ENCODE peak calls at places on chromosomes 4 and X, in eight cellular contexts. One of them, this sample, is unnamed.

GRCh38 chr4:36979494-36979893 is 265.0 kb upstream of the NWD2 start:
- DNase-seq in GM23338: no peak
- DNase-seq in H7: no peak
- DNase-seq in cardiac muscle cell: no peak
- DNase-seq in esophagus squamous epithelium: no peak
- DNase-seq in neural progenitor cell: no peak
- DNase-seq in Peyer's patch: peak
- DNase-seq in choroid plexus epithelial cell: no peak
- DNase-seq in this sample: no peak

GRCh38 chr4:74671074-74671698 is 123.1 kb downstream of the BTC start:
- DNase-seq in GM23338: peak
- DNase-seq in H7: peak
- DNase-seq in cardiac muscle cell: peak
- DNase-seq in esophagus squamous epithelium: peak
- DNase-seq in neural progenitor cell: peak
- DNase-seq in Peyer's patch: no peak
- DNase-seq in choroid plexus epithelial cell: peak
- DNase-seq in this sample: peak

GRCh38 chr4:100257567-100257966 is 67.3 kb upstream of the DDIT4L start:
- DNase-seq in GM23338: peak
- DNase-seq in H7: no peak
- DNase-seq in cardiac muscle cell: no peak
- DNase-seq in esophagus squamous epithelium: no peak
- DNase-seq in neural progenitor cell: no peak
- DNase-seq in Peyer's patch: no peak
- DNase-seq in choroid plexus epithelial cell: no peak
- DNase-seq in this sample: no peak

GRCh38 chr4:8254076-8254475 is 15.5 kb upstream of the HTRA3 start:
- DNase-seq in GM23338: no peak
- DNase-seq in H7: no peak
- DNase-seq in cardiac muscle cell: no peak
- DNase-seq in esophagus squamous epithelium: no peak
- DNase-seq in neural progenitor cell: no peak
- DNase-seq in Peyer's patch: no peak
- DNase-seq in choroid plexus epithelial cell: no peak
- DNase-seq in this sample: no peak

GRCh38 chrX:22730542-22730941 is 269.2 kb upstream of the DDX53 start:
- DNase-seq in GM23338: peak
- DNase-seq in H7: peak
- DNase-seq in cardiac muscle cell: no peak
- DNase-seq in esophagus squamous epithelium: no peak
- DNase-seq in neural progenitor cell: no peak
- DNase-seq in Peyer's patch: no peak
- DNase-seq in choroid plexus epithelial cell: no peak
- DNase-seq in this sample: no peak

GRCh38 chr4:123359449-123360306 is 36.9 kb upstream of the SPRY1 start:
- DNase-seq in GM23338: no peak
- DNase-seq in H7: no peak
- DNase-seq in cardiac muscle cell: no peak
- DNase-seq in esophagus squamous epithelium: no peak
- DNase-seq in neural progenitor cell: no peak
- DNase-seq in Peyer's patch: no peak
- DNase-seq in choroid plexus epithelial cell: no peak
- DNase-seq in this sample: no peak

GRCh38 chrX:74117962-74118361 is 186.0 kb upstream of the ZCCHC13 start:
- DNase-seq in GM23338: peak
- DNase-seq in H7: no peak
- DNase-seq in cardiac muscle cell: no peak
- DNase-seq in esophagus squamous epithelium: no peak
- DNase-seq in neural progenitor cell: no peak
- DNase-seq in Peyer's patch: no peak
- DNase-seq in choroid plexus epithelial cell: no peak
- DNase-seq in this sample: no peak

GRCh38 chrX:54891573-54891972 is 29.1 kb upstream of the TRO start:
- DNase-seq in GM23338: peak
- DNase-seq in H7: peak
- DNase-seq in cardiac muscle cell: peak
- DNase-seq in esophagus squamous epithelium: no peak
- DNase-seq in neural progenitor cell: peak
- DNase-seq in Peyer's patch: no peak
- DNase-seq in choroid plexus epithelial cell: peak
- DNase-seq in this sample: no peak

GRCh38 chr4:41358626-41359025 is 101.9 kb downstream of the UCHL1 start:
- DNase-seq in GM23338: no peak
- DNase-seq in H7: no peak
- DNase-seq in cardiac muscle cell: no peak
- DNase-seq in esophagus squamous epithelium: no peak
- DNase-seq in neural progenitor cell: no peak
- DNase-seq in Peyer's patch: no peak
- DNase-seq in choroid plexus epithelial cell: no peak
- DNase-seq in this sample: peak

GRCh38 chr4:139175647-139176298 is 1.2 kb downstream of the ELF2 start:
- DNase-seq in GM23338: no peak
- DNase-seq in H7: no peak
- DNase-seq in cardiac muscle cell: no peak
- DNase-seq in esophagus squamous epithelium: no peak
- DNase-seq in neural progenitor cell: peak
- DNase-seq in Peyer's patch: no peak
- DNase-seq in choroid plexus epithelial cell: no peak
- DNase-seq in this sample: no peak

GRCh38 chr4:15163284-15163645 is 161.0 kb downstream of the CPEB2 start:
- DNase-seq in GM23338: no peak
- DNase-seq in H7: no peak
- DNase-seq in cardiac muscle cell: no peak
- DNase-seq in esophagus squamous epithelium: no peak
- DNase-seq in neural progenitor cell: no peak
- DNase-seq in Peyer's patch: no peak
- DNase-seq in choroid plexus epithelial cell: no peak
- DNase-seq in this sample: no peak

GRCh38 chr4:151950993-151951726 is 190.4 kb upstream of the GATB start:
- DNase-seq in GM23338: no peak
- DNase-seq in H7: no peak
- DNase-seq in cardiac muscle cell: no peak
- DNase-seq in esophagus squamous epithelium: no peak
- DNase-seq in neural progenitor cell: no peak
- DNase-seq in Peyer's patch: no peak
- DNase-seq in choroid plexus epithelial cell: no peak
- DNase-seq in this sample: no peak

GRCh38 chrX:6377365-6377764 is 148.7 kb upstream of the NLGN4X start:
- DNase-seq in GM23338: no peak
- DNase-seq in H7: no peak
- DNase-seq in cardiac muscle cell: no peak
- DNase-seq in esophagus squamous epithelium: no peak
- DNase-seq in neural progenitor cell: no peak
- DNase-seq in Peyer's patch: no peak
- DNase-seq in choroid plexus epithelial cell: no peak
- DNase-seq in this sample: no peak

GRCh38 chr4:162104459-162105124 is 59.2 kb downstream of the FSTL5 start:
- DNase-seq in GM23338: peak
- DNase-seq in H7: no peak
- DNase-seq in cardiac muscle cell: no peak
- DNase-seq in esophagus squamous epithelium: no peak
- DNase-seq in neural progenitor cell: no peak
- DNase-seq in Peyer's patch: no peak
- DNase-seq in choroid plexus epithelial cell: no peak
- DNase-seq in this sample: no peak

GRCh38 chrX:144379156-144379555 is 495.3 kb downstream of the UBE2NL start:
- DNase-seq in GM23338: no peak
- DNase-seq in H7: no peak
- DNase-seq in cardiac muscle cell: no peak
- DNase-seq in esophagus squamous epithelium: no peak
- DNase-seq in neural progenitor cell: no peak
- DNase-seq in Peyer's patch: no peak
- DNase-seq in choroid plexus epithelial cell: no peak
- DNase-seq in this sample: no peak

GRCh38 chr4:74133786-74134499 is 24.0 kb upstream of the MTHFD2L start:
- DNase-seq in GM23338: peak
- DNase-seq in H7: peak
- DNase-seq in cardiac muscle cell: peak
- DNase-seq in esophagus squamous epithelium: peak
- DNase-seq in neural progenitor cell: peak
- DNase-seq in Peyer's patch: peak
- DNase-seq in choroid plexus epithelial cell: peak
- DNase-seq in this sample: peak

GRCh38 chrX:30313322-30313721 is 4.1 kb upstream of the NR0B1 start:
- DNase-seq in GM23338: no peak
- DNase-seq in H7: no peak
- DNase-seq in cardiac muscle cell: no peak
- DNase-seq in esophagus squamous epithelium: no peak
- DNase-seq in neural progenitor cell: no peak
- DNase-seq in Peyer's patch: no peak
- DNase-seq in choroid plexus epithelial cell: no peak
- DNase-seq in this sample: no peak

GRCh38 chr4:2076908-2077534 is 17.9 kb downstream of the NAT8L start:
- DNase-seq in GM23338: no peak
- DNase-seq in H7: peak
- DNase-seq in cardiac muscle cell: no peak
- DNase-seq in esophagus squamous epithelium: no peak
- DNase-seq in neural progenitor cell: no peak
- DNase-seq in Peyer's patch: no peak
- DNase-seq in choroid plexus epithelial cell: no peak
- DNase-seq in this sample: no peak

GRCh38 chrX:18894156-18894555 is 89.8 kb downstream of the PHKA2 start:
- DNase-seq in GM23338: no peak
- DNase-seq in H7: peak
- DNase-seq in cardiac muscle cell: no peak
- DNase-seq in esophagus squamous epithelium: no peak
- DNase-seq in neural progenitor cell: no peak
- DNase-seq in Peyer's patch: no peak
- DNase-seq in choroid plexus epithelial cell: no peak
- DNase-seq in this sample: no peak

GRCh38 chr4:103075894-103076776 is at the start of gene SLC9B2:
- DNase-seq in GM23338: peak
- DNase-seq in H7: peak
- DNase-seq in cardiac muscle cell: peak
- DNase-seq in esophagus squamous epithelium: no peak
- DNase-seq in neural progenitor cell: peak
- DNase-seq in Peyer's patch: peak
- DNase-seq in choroid plexus epithelial cell: peak
- DNase-seq in this sample: peak

GRCh38 chrX:68919707-68920106 is 90.9 kb downstream of the EFNB1 start:
- DNase-seq in GM23338: no peak
- DNase-seq in H7: no peak
- DNase-seq in cardiac muscle cell: no peak
- DNase-seq in esophagus squamous epithelium: no peak
- DNase-seq in neural progenitor cell: no peak
- DNase-seq in Peyer's patch: no peak
- DNase-seq in choroid plexus epithelial cell: no peak
- DNase-seq in this sample: no peak

GRCh38 chr4:188206783-188207182 is 67.5 kb downstream of the TRIML1 start:
- DNase-seq in GM23338: no peak
- DNase-seq in H7: no peak
- DNase-seq in cardiac muscle cell: no peak
- DNase-seq in esophagus squamous epithelium: no peak
- DNase-seq in neural progenitor cell: no peak
- DNase-seq in Peyer's patch: no peak
- DNase-seq in choroid plexus epithelial cell: no peak
- DNase-seq in this sample: no peak

GRCh38 chr4:126267689-126268088 is 952.9 kb downstream of the FAT4 start:
- DNase-seq in GM23338: no peak
- DNase-seq in H7: no peak
- DNase-seq in cardiac muscle cell: no peak
- DNase-seq in esophagus squamous epithelium: no peak
- DNase-seq in neural progenitor cell: no peak
- DNase-seq in Peyer's patch: no peak
- DNase-seq in choroid plexus epithelial cell: peak
- DNase-seq in this sample: no peak
- H3K4me3 ChIP-seq in GM23338: no peak
- H3K4me3 ChIP-seq in H7: no peak
- H3K4me3 ChIP-seq in cardiac muscle cell: no peak
- H3K4me3 ChIP-seq in esophagus squamous epithelium: no peak
- H3K4me3 ChIP-seq in neural progenitor cell: no peak
- H3K4me3 ChIP-seq in Peyer's patch: no peak
- H3K4me3 ChIP-seq in choroid plexus epithelial cell: no peak
- H3K4me3 ChIP-seq in this sample: no peak

GRCh38 chr4:20194079-20195013 is 57.4 kb upstream of the SLIT2 start:
- DNase-seq in GM23338: no peak
- DNase-seq in H7: no peak
- DNase-seq in cardiac muscle cell: no peak
- DNase-seq in esophagus squamous epithelium: no peak
- DNase-seq in neural progenitor cell: no peak
- DNase-seq in Peyer's patch: no peak
- DNase-seq in choroid plexus epithelial cell: peak
- DNase-seq in this sample: no peak
- H3K4me3 ChIP-seq in GM23338: no peak
- H3K4me3 ChIP-seq in H7: no peak
- H3K4me3 ChIP-seq in cardiac muscle cell: no peak
- H3K4me3 ChIP-seq in esophagus squamous epithelium: no peak
- H3K4me3 ChIP-seq in neural progenitor cell: no peak
- H3K4me3 ChIP-seq in Peyer's patch: no peak
- H3K4me3 ChIP-seq in choroid plexus epithelial cell: no peak
- H3K4me3 ChIP-seq in this sample: no peak

DNA sequence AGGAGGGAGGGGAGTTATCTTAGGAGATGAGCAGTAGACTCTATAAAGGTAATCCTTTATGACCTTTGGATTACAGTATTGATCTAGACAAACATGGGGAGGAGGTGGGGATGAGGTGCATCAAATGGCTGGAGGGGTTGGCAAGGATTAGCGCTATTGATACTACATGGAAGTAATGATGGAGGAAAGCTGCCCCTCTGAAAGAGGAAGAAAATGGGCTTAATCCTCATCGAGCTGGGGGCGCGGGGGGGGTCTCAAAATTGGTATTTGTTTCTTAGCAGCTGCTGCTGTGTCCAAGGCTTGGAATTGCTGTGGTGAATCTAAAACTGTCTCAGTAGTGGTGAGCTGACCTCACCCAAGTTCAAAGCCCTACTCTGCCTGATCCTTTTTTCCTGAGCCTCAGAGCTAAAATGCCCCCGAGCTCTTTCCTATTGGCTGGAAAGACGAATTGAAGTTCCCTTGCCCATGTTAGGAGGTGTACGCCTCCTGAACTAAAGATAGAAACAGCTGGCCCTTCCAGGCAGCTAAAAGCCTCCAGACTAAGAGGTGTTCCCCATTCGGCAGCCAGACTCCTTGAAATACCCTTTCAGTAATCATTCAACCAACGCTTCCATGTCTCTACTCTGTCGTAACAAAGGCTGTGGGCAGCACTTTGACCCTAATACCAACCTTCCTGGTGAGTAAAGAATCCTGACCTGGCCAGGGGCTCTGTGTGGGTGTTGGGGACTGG is at the start of gene ITGB1BP2:
- DNase-seq in GM23338: peak
- DNase-seq in H7: no peak
- DNase-seq in cardiac muscle cell: peak
- DNase-seq in esophagus squamous epithelium: no peak
- DNase-seq in neural progenitor cell: no peak
- DNase-seq in Peyer's patch: no peak
- DNase-seq in choroid plexus epithelial cell: peak
- DNase-seq in this sample: no peak
- H3K4me3 ChIP-seq in GM23338: no peak
- H3K4me3 ChIP-seq in H7: no peak
- H3K4me3 ChIP-seq in cardiac muscle cell: peak
- H3K4me3 ChIP-seq in esophagus squamous epithelium: peak
- H3K4me3 ChIP-seq in neural progenitor cell: no peak
- H3K4me3 ChIP-seq in Peyer's patch: no peak
- H3K4me3 ChIP-seq in choroid plexus epithelial cell: no peak
- H3K4me3 ChIP-seq in this sample: no peak

DNA sequence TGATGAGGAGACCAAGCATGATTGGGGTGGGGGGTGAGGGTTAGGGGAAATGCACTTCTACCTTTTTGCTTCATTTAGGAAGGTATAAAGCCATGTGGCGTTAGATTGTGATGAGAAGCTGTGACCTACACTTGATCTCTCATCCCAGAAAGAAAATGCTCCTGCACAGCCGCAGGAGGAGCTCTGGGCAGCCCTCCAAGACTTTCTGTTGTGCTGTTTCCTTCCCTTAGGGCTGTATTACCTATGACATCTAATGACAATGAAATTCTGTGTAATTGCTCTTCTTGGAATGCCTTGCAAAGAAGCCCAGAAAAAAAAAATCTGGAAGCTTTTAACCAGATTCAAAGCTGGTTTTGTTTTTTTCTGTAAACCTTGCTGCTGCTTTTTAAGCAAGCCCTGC is 13.4 kb downstream of the PRPS2 start:
- DNase-seq in GM23338: no peak
- DNase-seq in H7: no peak
- DNase-seq in cardiac muscle cell: no peak
- DNase-seq in esophagus squamous epithelium: no peak
- DNase-seq in neural progenitor cell: no peak
- DNase-seq in Peyer's patch: no peak
- DNase-seq in choroid plexus epithelial cell: no peak
- DNase-seq in this sample: no peak
- H3K4me3 ChIP-seq in GM23338: no peak
- H3K4me3 ChIP-seq in H7: no peak
- H3K4me3 ChIP-seq in cardiac muscle cell: no peak
- H3K4me3 ChIP-seq in esophagus squamous epithelium: no peak
- H3K4me3 ChIP-seq in neural progenitor cell: no peak
- H3K4me3 ChIP-seq in Peyer's patch: no peak
- H3K4me3 ChIP-seq in choroid plexus epithelial cell: no peak
- H3K4me3 ChIP-seq in this sample: no peak